ENCODE peak calls at places on chromosomes 6 and 20, in eight cellular contexts. W is stimulated activated CD4-positive, alpha-beta T cell treated with anti-CD3 and anti-CD28 coated beads, Interleukin-2, amount 100 ng/mL, for 48 hours; S is activated CD8-positive, alpha-beta memory T cell treated with anti-CD3 and anti-CD28 coated beads, Interleukin-2, amount 10 ng/mL, durations not matched to agents 7 days and 5 days; J is breast epithelium; M is activated CD4-positive, alpha-beta T cell treated with anti-CD3 and anti-CD28 coated beads, Interleukin-2, amount 50 U/mL, for 4 hours; Y is amygdala; U is OCI-M1; D is NK-92 treated with Interleukin-12 subunit alpha and Interleukin-12 subunit beta, amount 100 ng/mL, for 24 hours. X is an unnamed sample.

GRCh38 chr20:8385247-8385646 is 253.2 kb downstream of the PLCB1 start:
- DNase-seq in W (no peak), S (no peak), J (no peak), M (no peak), Y (no peak), U (no peak), D (no peak), X (no peak)

GRCh38 chr6:137237413-137238170 is 18.4 kb upstream of the IFNGR1 start:
- DNase-seq in W (no peak), S (no peak), J (no peak), M (no peak), Y (no peak), U (no peak), D (no peak), X (no peak)

GRCh38 chr20:57930328-57930727 is 220.5 kb upstream of the PMEPA1 start:
- DNase-seq in W (no peak), S (no peak), J (peak; percentile 43), M (no peak), Y (no peak), U (no peak), D (no peak), X (no peak)

GRCh38 chr20:49951160-49951559 is 15.0 kb downstream of the RNF114 start:
- DNase-seq in W (no peak), S (no peak), J (no peak), M (no peak), Y (no peak), U (no peak), D (no peak), X (no peak)

GRCh38 chr20:1528811-1529210 is 28.7 kb downstream of the SIRPD start:
- DNase-seq in W (no peak), S (no peak), J (no peak), M (no peak), Y (no peak), U (peak; percentile 29), D (no peak), X (no peak)

GRCh38 chr20:5731753-5732366 is 18.3 kb upstream of the SHLD1 start:
- DNase-seq in W (no peak), S (no peak), J (no peak), M (no peak), Y (no peak), U (no peak), D (no peak), X (no peak)

GRCh38 chr20:44287272-44288097 is 23.5 kb downstream of the FITM2 start:
- DNase-seq in W (no peak), S (no peak), J (no peak), M (no peak), Y (no peak), U (no peak), D (no peak), X (no peak)

GRCh38 chr20:46928580-46929132 is 34.0 kb downstream of the EYA2 start:
- DNase-seq in W (no peak), S (no peak), J (no peak), M (no peak), Y (peak; percentile 8), U (no peak), D (no peak), X (peak; percentile 49)

GRCh38 chr6:125236536-125237327 is 65.0 kb downstream of the HDDC2 start:
- DNase-seq in W (no peak), S (no peak), J (no peak), M (no peak), Y (no peak), U (peak; percentile 49), D (no peak), X (no peak)

GRCh38 chr6:29510202-29510601 is 22.4 kb upstream of the MAS1L start:
- DNase-seq in W (no peak), S (peak; percentile 33), J (no peak), M (no peak), Y (no peak), U (peak; percentile 45), D (no peak), X (no peak)

GRCh38 chr20:38985603-38986170 is 23.5 kb downstream of the DHX35 start:
- DNase-seq in W (no peak), S (no peak), J (no peak), M (no peak), Y (no peak), U (peak; percentile 26), D (no peak), X (no peak)

GRCh38 chr6:101396552-101397173 is 3.2 kb downstream of the GRIK2 start:
- DNase-seq in W (peak; percentile 32), S (peak; percentile 58), J (no peak), M (no peak), Y (no peak), U (peak; percentile 83), D (peak; percentile 11), X (no peak)

GRCh38 chr20:5612476-5613291 is 137.5 kb upstream of the SHLD1 start:
- DNase-seq in W (no peak), S (no peak), J (no peak), M (no peak), Y (no peak), U (no peak), D (no peak), X (no peak)

GRCh38 chr6:44609051-44609612 is 221.6 kb downstream of the CDC5L start:
- DNase-seq in W (no peak), S (no peak), J (no peak), M (no peak), Y (no peak), U (no peak), D (no peak), X (no peak)

GRCh38 chr6:165713845-165714466 is 50.9 kb upstream of the PDE10A start:
- DNase-seq in W (no peak), S (no peak), J (no peak), M (no peak), Y (no peak), U (no peak), D (no peak), X (no peak)

GRCh38 chr20:39108746-39109145 is 146.6 kb downstream of the DHX35 start:
- DNase-seq in W (no peak), S (no peak), J (no peak), M (no peak), Y (no peak), U (no peak), D (no peak), X (no peak)

GRCh38 chr6:106895703-106896040 is 78.9 kb downstream of the CD24 start:
- DNase-seq in W (no peak), S (no peak), J (no peak), M (no peak), Y (no peak), U (no peak), D (no peak), X (no peak)

GRCh38 chr20:49245921-49246740 is 26.9 kb downstream of the DDX27 start:
- DNase-seq in W (no peak), S (no peak), J (no peak), M (no peak), Y (no peak), U (peak; percentile 63), D (no peak), X (no peak)

GRCh38 chr6:16286151-16286522 is 47.8 kb downstream of the GMPR start:
- DNase-seq in W (peak; percentile 34), S (no peak), J (no peak), M (no peak), Y (peak; percentile 28), U (no peak), D (peak; percentile 8), X (peak; percentile 76)

GRCh38 chr20:37882961-37883712 is 19.8 kb upstream of the VSTM2L start:
- DNase-seq in W (no peak), S (no peak), J (no peak), M (no peak), Y (no peak), U (no peak), D (no peak), X (no peak)

GRCh38 chr6:82704048-82704447 is 340.4 kb downstream of the TPBG start:
- DNase-seq in W (no peak), S (no peak), J (no peak), M (no peak), Y (no peak), U (peak; percentile 46), D (no peak), X (no peak)

GRCh38 chr6:134235937-134236751 is 81.8 kb downstream of the SGK1 start:
- DNase-seq in W (no peak), S (no peak), J (no peak), M (no peak), Y (no peak), U (peak; percentile 69), D (peak; percentile 20), X (no peak)

X was measured in substantia nigra.